ENCODE peak calls at places on chromosomes 16 and 17, in nine cellular contexts. D, C, X, J, Y, R, Q, P and E are unnamed samples. For H3K4me1, the result is how much of the 10 kb centered on the place peaks cover.

GRCh38 chr17:44007346-44008204 is 3.2 kb downstream of the NAGS start:
- DNase-seq in D (no peak), C (no peak), X (peak), J (peak), Y (peak), R (no peak), Q (no peak), P (no peak), E (no peak)

GRCh38 chr16:57245472-57246113 is 534 bp downstream of the ARL2BP start:
- DNase-seq in D (peak), C (no peak), X (no peak), J (peak), Y (peak), R (peak), Q (no peak), P (no peak), E (no peak)

GRCh38 chr16:74936902-74937560 is 47.9 kb downstream of the WDR59 start:
- DNase-seq in D (no peak), C (no peak), X (no peak), J (no peak), Y (peak), R (no peak), Q (no peak), P (no peak), E (no peak)

GRCh38 chr17:82231312-82231561 is 2.4 kb downstream of the SLC16A3 start:
- DNase-seq in D (no peak), C (no peak), X (no peak), J (no peak), Y (no peak), R (no peak), Q (no peak), P (no peak), E (no peak)

GRCh38 chr16:72561-73537 is at the start of gene RHBDF1:
- DNase-seq in D (peak), C (no peak), X (peak), J (peak), Y (no peak), R (peak), Q (no peak), P (no peak), E (no peak)

GRCh38 chr17:76081295-76082210 is 2.6 kb downstream of the ZACN start:
- DNase-seq in D (peak), C (peak), X (no peak), J (no peak), Y (no peak), R (no peak), Q (no peak), P (no peak), E (no peak)

GRCh38 chr17:37106049-37106448 is 157.3 kb downstream of the AATF start:
- DNase-seq in D (no peak), C (no peak), X (no peak), J (no peak), Y (no peak), R (no peak), Q (no peak), P (no peak), E (no peak)

GRCh38 chr17:65195716-65196115 is 58.5 kb downstream of the RGS9 start:
- DNase-seq in D (no peak), C (no peak), X (peak), J (no peak), Y (no peak), R (no peak), Q (no peak), P (no peak), E (no peak)

GRCh38 chr16:72072514-72073342 is 9.7 kb downstream of the HPR start:
- DNase-seq in D (no peak), C (no peak), X (peak), J (no peak), Y (peak), R (peak), Q (no peak), P (no peak), E (no peak)

GRCh38 chr17:19327039-19327776 is 35.3 kb downstream of the B9D1 start:
- DNase-seq in D (peak), C (no peak), X (no peak), J (no peak), Y (peak), R (no peak), Q (no peak), P (no peak), E (no peak)

GRCh38 chr17:11935734-11936406 is 61.4 kb downstream of the ZNF18 start:
- DNase-seq in D (no peak), C (no peak), X (peak), J (peak), Y (peak), R (peak), Q (no peak), P (no peak), E (no peak)

GRCh38 chr17:43448720-43449469 is 34.9 kb upstream of the DHX8 start:
- DNase-seq in D (no peak), C (no peak), X (no peak), J (no peak), Y (no peak), R (no peak), Q (no peak), P (no peak), E (no peak)

GRCh38 chr17:81553616-81554181 is 1.5 kb upstream of the FAAP100 start:
- DNase-seq in D (no peak), C (no peak), X (no peak), J (no peak), Y (peak), R (no peak), Q (no peak), P (peak), E (no peak)

GRCh38 chr16:16075463-16076399 is 126.3 kb downstream of the ABCC1 start:
- DNase-seq in D (peak), C (no peak), X (no peak), J (peak), Y (peak), R (no peak), Q (no peak), P (peak), E (peak)

GRCh38 chr17:19306160-19307111 is 56.1 kb downstream of the B9D1 start:
- DNase-seq in D (peak), C (no peak), X (peak), J (no peak), Y (no peak), R (no peak), Q (peak), P (no peak), E (no peak)

GRCh38 chr17:80163315-80163714 is 6.5 kb upstream of the CARD14 start:
- DNase-seq in D (no peak), C (no peak), X (no peak), J (no peak), Y (no peak), R (no peak), Q (no peak), P (no peak), E (no peak)

GRCh38 chr16:31403590-31404352 is 10.6 kb downstream of the ITGAD start:
- DNase-seq in D (no peak), C (no peak), X (no peak), J (no peak), Y (no peak), R (no peak), Q (no peak), P (no peak), E (no peak)

GRCh38 chr17:76065754-76066153 is 6.6 kb downstream of the SRP68 start:
- DNase-seq in D (peak), C (no peak), X (no peak), J (no peak), Y (no peak), R (no peak), Q (no peak), P (no peak), E (no peak)

GRCh38 chr17:40333781-40334453 is 24.9 kb downstream of the RARA start:
- DNase-seq in D (no peak), C (no peak), X (no peak), J (no peak), Y (no peak), R (no peak), Q (no peak), P (no peak), E (no peak)

GRCh38 chr17:34283571-34283970 is 2.0 kb upstream of the CCL11 start:
- DNase-seq in D (no peak), C (no peak), X (no peak), J (no peak), Y (no peak), R (no peak), Q (no peak), P (no peak), E (no peak)

GRCh38 chr17:32777922-32778321 is 99.0 kb downstream of the MYO1D start:
- DNase-seq in D (no peak), C (no peak), X (no peak), J (no peak), Y (no peak), R (no peak), Q (no peak), P (no peak), E (no peak)
- H3K27ac ChIP-seq in D (no peak), C (no peak), X (no peak), J (no peak), Y (no peak), R (no peak), Q (no peak), P (no peak), E (no peak)

GRCh38 chr16:65546353-65546791 is 424.5 kb upstream of the CDH11 start:
- DNase-seq in D (no peak), C (no peak), X (no peak), J (no peak), Y (peak), R (peak), Q (no peak), P (no peak), E (no peak)
- TF ChIP-seq CTCF in D (no peak), C (no peak), X (no peak), J (no peak), Y (no peak), R (no peak), Q (no peak), P (no peak), E (no peak)

GRCh38 chr17:17060930-17061329 is 18.7 kb downstream of the MPRIP start:
- DNase-seq in D (peak), C (peak), X (peak), J (no peak), Y (no peak), R (no peak), Q (no peak), P (no peak), E (no peak)
- H3K4me1 ChIP-seq in D (under half), C (under half), X (under half), J (half or more), Y (under half), R (under half), Q (under half), P (half or more), E (under half)

DNA sequence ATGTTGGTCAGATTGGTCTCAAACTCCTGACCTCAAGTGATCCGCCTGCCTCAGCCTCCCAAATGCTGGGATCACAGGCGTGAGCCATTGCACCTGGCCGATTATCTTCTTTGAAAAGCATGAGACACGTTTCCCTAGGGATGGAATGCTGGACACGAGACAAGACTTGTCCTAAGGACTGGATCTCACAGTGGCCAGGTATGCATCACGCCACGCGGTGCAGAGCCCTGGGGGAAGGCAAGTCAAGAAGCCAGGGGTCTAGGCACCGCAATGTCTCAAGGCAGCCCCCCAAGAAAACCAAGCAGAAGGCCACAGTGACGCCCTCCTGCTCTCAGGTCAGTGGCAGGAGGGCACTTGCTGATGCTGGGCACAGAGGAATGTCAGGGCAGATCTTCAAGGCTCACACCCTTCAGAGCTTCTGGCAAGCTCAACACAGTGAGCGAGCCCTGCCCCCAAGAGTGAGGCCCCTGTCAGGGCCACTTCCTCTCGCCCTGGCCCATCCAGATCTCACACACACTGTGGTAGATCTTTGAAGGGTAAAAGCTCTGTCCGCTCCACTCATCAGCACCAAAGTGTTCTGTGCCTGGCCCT is 134.7 kb downstream of the ZNF778 start:
- DNase-seq in D (peak), C (no peak), X (no peak), J (no peak), Y (no peak), R (no peak), Q (no peak), P (no peak), E (no peak)
- H3K27ac ChIP-seq in D (peak), C (no peak), X (no peak), J (peak), Y (no peak), R (peak), Q (no peak), P (peak), E (no peak)

GRCh38 chr16:11967195-11967911 is 2.3 kb downstream of the TNFRSF17 start:
- DNase-seq in D (no peak), C (no peak), X (no peak), J (no peak), Y (no peak), R (no peak), Q (no peak), P (no peak), E (no peak)

GRCh38 chr16:11976850-11977205 is 294 bp downstream of the SNX29 start:
- DNase-seq in D (no peak), C (no peak), X (no peak), J (no peak), Y (no peak), R (peak), Q (no peak), P (no peak), E (no peak)

GRCh38 chr16:11973065-11973464 is 3.5 kb upstream of the SNX29 start:
- DNase-seq in D (no peak), C (no peak), X (no peak), J (no peak), Y (no peak), R (no peak), Q (no peak), P (no peak), E (no peak)

GRCh38 chr16:11968577-11968976 is 3.6 kb downstream of the TNFRSF17 start:
- DNase-seq in D (no peak), C (no peak), X (no peak), J (no peak), Y (no peak), R (no peak), Q (no peak), P (no peak), E (no peak)

GRCh38 chr16:11972128-11972527 is 4.4 kb upstream of the SNX29 start:
- DNase-seq in D (no peak), C (no peak), X (peak), J (no peak), Y (no peak), R (no peak), Q (no peak), P (no peak), E (no peak)
- TF ChIP-seq CTCF in D (no peak), C (peak), X (peak), J (peak), Y (peak), R (peak), Q (no peak), P (no peak), E (no peak)

DNA sequence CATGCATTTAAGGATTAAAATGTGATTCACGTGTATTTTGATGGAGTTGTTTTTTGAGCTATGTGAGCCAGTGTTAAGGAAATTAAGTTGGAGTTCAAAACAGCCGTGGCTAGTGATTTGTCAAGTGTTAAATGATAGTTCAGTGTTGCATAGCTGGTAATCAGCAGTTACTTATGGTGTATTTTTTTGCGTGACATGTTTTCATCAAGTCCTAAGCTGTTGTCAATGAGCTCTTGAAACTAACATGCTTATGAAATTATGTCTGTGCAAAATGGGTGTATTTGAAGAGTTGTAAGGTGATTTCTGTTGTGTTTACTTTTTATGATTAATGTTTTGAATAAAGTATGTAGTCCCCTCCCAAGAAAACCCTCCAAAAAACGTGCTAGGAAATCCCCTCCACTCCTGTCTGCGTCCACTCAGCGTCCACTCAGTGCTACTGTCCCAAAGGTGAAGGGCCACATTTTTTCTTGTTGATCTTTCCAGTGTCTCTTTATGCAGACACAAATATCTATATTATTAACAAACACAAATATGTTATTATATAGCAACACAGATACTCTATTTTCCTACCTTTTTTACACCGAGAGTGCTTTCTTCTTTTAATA is 30.0 kb downstream of the USP10 start:
- DNase-seq in D (no peak), C (no peak), X (no peak), J (no peak), Y (no peak), R (no peak), Q (no peak), P (no peak), E (no peak)
- H3K4me1 ChIP-seq in D (under half), C (under half), X (under half), J (half or more), Y (under half), R (under half), Q (under half), P (under half), E (under half)

DNA sequence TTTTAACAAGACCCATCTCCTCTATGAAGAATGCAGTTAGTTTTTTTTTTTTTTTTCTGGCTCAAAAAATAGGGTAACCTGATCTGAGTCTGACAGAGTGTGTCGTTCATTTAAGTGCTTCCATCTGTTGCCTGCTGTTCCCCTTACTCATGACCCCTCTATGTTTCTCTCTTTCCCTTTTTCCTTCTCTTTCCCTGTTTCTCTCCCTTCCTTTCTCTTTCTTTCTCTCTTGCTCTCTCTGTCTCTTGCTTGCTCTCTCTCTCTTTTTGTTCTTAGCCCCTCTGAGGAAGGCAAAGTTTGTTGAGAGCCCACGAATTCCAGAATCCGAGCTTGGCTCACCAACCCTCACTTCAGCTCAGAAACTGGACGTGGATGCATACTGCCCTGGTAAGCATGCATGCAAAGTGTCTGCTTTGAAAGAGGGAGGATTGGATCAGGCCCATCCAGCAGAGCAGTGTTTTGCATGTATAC is 185.0 kb downstream of the TANC2 start:
- DNase-seq in D (no peak), C (no peak), X (peak), J (no peak), Y (peak), R (peak), Q (no peak), P (no peak), E (no peak)
- H3K27ac ChIP-seq in D (no peak), C (no peak), X (peak), J (no peak), Y (peak), R (peak), Q (no peak), P (no peak), E (no peak)

GRCh38 chr16:11394593-11394960 is 49.3 kb downstream of the RMI2 start:
- DNase-seq in D (peak), C (no peak), X (no peak), J (no peak), Y (no peak), R (no peak), Q (no peak), P (no peak), E (no peak)

GRCh38 chr16:11393861-11394592 is 48.8 kb downstream of the RMI2 start:
- DNase-seq in D (peak), C (no peak), X (no peak), J (no peak), Y (no peak), R (no peak), Q (no peak), P (no peak), E (no peak)

GRCh38 chr16:11395008-11395948 is 50.0 kb downstream of the RMI2 start:
- DNase-seq in D (peak), C (no peak), X (peak), J (no peak), Y (no peak), R (no peak), Q (no peak), P (no peak), E (no peak)

GRCh38 chr16:11396241-11397048 is 51.2 kb downstream of the RMI2 start:
- DNase-seq in D (peak), C (peak), X (peak), J (peak), Y (peak), R (peak), Q (peak), P (peak), E (peak)

GRCh38 chr16:11395949-11396240 is 50.6 kb downstream of the RMI2 start:
- DNase-seq in D (no peak), C (no peak), X (no peak), J (no peak), Y (no peak), R (no peak), Q (no peak), P (no peak), E (no peak)
- TF ChIP-seq CTCF in D (no peak), C (no peak), X (no peak), J (no peak), Y (no peak), R (no peak), Q (no peak), P (no peak), E (no peak)